ENCODE peak calls at places on chromosomes 7 and 10, in nine cellular contexts. H is skeletal muscle cell, B is gastrocnemius medialis, P is cardiac muscle cell, N is heart left ventricle, U is PC-3, L is H7, O is cardiac fibroblast, Q is H1. I is an unnamed sample.

GRCh38 chr7:1709900-1710299 is 39.8 kb downstream of the ELFN1 start:
- DNase-seq in N (peak), B (no peak), Q (no peak), U (peak), O (no peak), P (no peak), H (no peak), L (peak), I (no peak)

GRCh38 chr7:22990588-22990949 is 23.4 kb downstream of the HYCC1 start:
- DNase-seq in O (no peak), P (peak), U (peak), Q (no peak), L (no peak), N (no peak), B (no peak), H (peak), I (peak)

GRCh38 chr10:79898597-79899325 is 50.1 kb downstream of the SFTPD start:
- DNase-seq in L (no peak), Q (no peak), N (no peak), H (no peak), B (no peak), O (no peak), P (no peak), U (no peak), I (no peak)

GRCh38 chr7:149690688-149691446 is 82.5 kb downstream of the ZNF467 start:
- DNase-seq in N (peak), Q (peak), L (peak), B (peak), U (peak), P (peak), H (peak), O (peak), I (peak)

GRCh38 chr10:96292971-96293909 is 11.0 kb upstream of the DNTT start:
- DNase-seq in L (peak), O (peak), U (peak), N (no peak), B (no peak), H (peak), Q (no peak), P (peak), I (peak)

GRCh38 chr10:7857259-7857658 is 39.0 kb downstream of the TAF3 start:
- DNase-seq in B (no peak), O (peak), P (peak), Q (no peak), H (no peak), N (no peak), U (no peak), L (no peak), I (no peak)

GRCh38 chr7:19377611-19378339 is 232.6 kb upstream of the FERD3L start:
- DNase-seq in B (no peak), P (peak), Q (no peak), N (no peak), U (peak), H (no peak), O (peak), L (no peak), I (peak)

GRCh38 chr10:91088300-91089140 is 131.9 kb upstream of the PCGF5 start:
- DNase-seq in B (no peak), L (peak), O (peak), P (peak), H (no peak), Q (no peak), N (no peak), U (peak), I (peak)

GRCh38 chr7:142438235-142438922 is 180.5 kb upstream of the PRSS58 start:
- DNase-seq in L (peak), N (no peak), B (peak), O (peak), Q (no peak), P (peak), H (no peak), U (peak), I (peak)

GRCh38 chr7:4998830-4999768 is 40.1 kb upstream of the MMD2 start:
- DNase-seq in N (no peak), O (no peak), Q (no peak), U (no peak), B (no peak), H (no peak), L (no peak), P (no peak), I (no peak)

GRCh38 chr7:71221549-71221948 is 89.6 kb downstream of the GALNT17 start:
- DNase-seq in O (no peak), U (no peak), N (no peak), L (no peak), Q (no peak), P (no peak), H (no peak), B (no peak), I (no peak)

GRCh38 chr7:85038466-85038865 is 148.4 kb downstream of the SEMA3D start:
- DNase-seq in H (no peak), P (no peak), Q (no peak), L (no peak), N (no peak), B (no peak), U (no peak), O (no peak), I (no peak)

GRCh38 chr10:13376771-13377170 is 28.7 kb upstream of the SEPHS1 start:
- DNase-seq in Q (no peak), H (no peak), N (no peak), O (no peak), L (no peak), B (no peak), P (no peak), U (no peak), I (no peak)

GRCh38 chr7:91941450-91941849 is 788 bp downstream of the AKAP9 start:
- DNase-seq in P (peak), H (no peak), N (peak), Q (no peak), U (peak), B (peak), L (peak), O (peak), I (peak)

GRCh38 chr10:75211007-75211735 is 575 bp downstream of the VDAC2 start:
- DNase-seq in Q (no peak), H (no peak), U (peak), L (no peak), B (peak), P (peak), N (peak), O (peak), I (peak)

GRCh38 chr10:86103391-86104101 is 263.0 kb downstream of the GRID1 start:
- DNase-seq in L (peak), N (no peak), Q (no peak), U (no peak), O (no peak), B (no peak), H (no peak), P (no peak), I (no peak)

GRCh38 chr10:43170491-43170890 is 32.2 kb downstream of the CSGALNACT2 start:
- DNase-seq in P (peak), Q (no peak), H (no peak), L (peak), O (peak), U (peak), N (no peak), B (no peak), I (no peak)

GRCh38 chr7:154928136-154929005 is 74.6 kb downstream of the PAXIP1 start:
- DNase-seq in P (peak), U (peak), Q (no peak), N (no peak), L (no peak), H (peak), B (peak), O (peak), I (peak)

GRCh38 chr7:63925262-63925625 is 73.4 kb upstream of the ZNF722 start:
- DNase-seq in L (no peak), N (peak), P (no peak), U (no peak), Q (no peak), H (no peak), O (no peak), B (no peak), I (no peak)

GRCh38 chr7:152336754-152337368 is 98.9 kb downstream of the KMT2C start:
- DNase-seq in L (peak), O (peak), U (peak), Q (no peak), P (peak), N (no peak), H (peak), B (peak), I (peak)

GRCh38 chr7:66837007-66837406 is 84.0 kb upstream of the TMEM248 start:
- DNase-seq in L (peak), Q (peak), H (no peak), U (peak), P (peak), O (peak), N (no peak), B (peak), I (peak)

GRCh38 chr10:46992794-46993552 is 81.7 kb downstream of the PTPN20 start:
- DNase-seq in U (peak), L (peak), N (no peak), H (no peak), O (peak), Q (no peak), P (peak), B (peak), I (peak)

GRCh38 chr10:97003151-97003803 is 171.2 kb downstream of the LCOR start:
- DNase-seq in Q (no peak), H (no peak), O (no peak), P (no peak), B (no peak), L (peak), N (no peak), U (no peak), I (no peak)

GRCh38 chr7:134174797-134175261 is 47.7 kb downstream of the LRGUK start:
- DNase-seq in O (peak), L (no peak), P (peak), B (no peak), H (peak), Q (no peak), U (peak), N (no peak), I (peak)

GRCh38 chr10:21807162-21807561 is 196.4 kb downstream of the DNAJC1 start:
- DNase-seq in H (no peak), O (no peak), B (no peak), P (no peak), U (no peak), N (no peak), L (peak), Q (peak), I (no peak)

GRCh38 chr10:80032503-80032902 is 46.0 kb upstream of the TMEM254 start:
- DNase-seq in L (no peak), H (no peak), P (no peak), U (no peak), B (no peak), N (no peak), O (no peak), Q (no peak), I (no peak)

GRCh38 chr7:2721842-2722241 is 33.8 kb downstream of the AMZ1 start:
- DNase-seq in O (no peak), U (no peak), P (no peak), N (no peak), B (no peak), Q (no peak), H (no peak), L (peak), I (no peak)

GRCh38 chr10:130974171-130974570 is 337.4 kb downstream of the TCERG1L start:
- DNase-seq in P (no peak), U (no peak), B (no peak), L (no peak), Q (no peak), O (no peak), H (no peak), N (no peak), I (no peak)

GRCh38 chr10:69327463-69328345 is 49.4 kb downstream of the HK1 start:
- DNase-seq in B (peak), Q (no peak), U (peak), O (peak), H (no peak), L (peak), P (peak), N (peak), I (peak)

GRCh38 chr10:122703483-122704448 is 4.1 kb upstream of the C10orf120 start:
- DNase-seq in B (peak), Q (peak), O (peak), H (peak), N (peak), P (peak), L (peak), U (peak), I (peak)

GRCh38 chr10:123943307-123943706 is 51.7 kb upstream of the CPXM2 start:
- DNase-seq in U (no peak), P (no peak), N (no peak), O (no peak), L (no peak), Q (no peak), B (no peak), H (no peak), I (no peak)

GRCh38 chr7:87878208-87878735 is 2.0 kb downstream of the DBF4 start:
- DNase-seq in P (peak), Q (no peak), B (no peak), N (no peak), O (peak), U (peak), L (no peak), H (no peak), I (no peak)

GRCh38 chr10:63866075-63866746 is 345.0 kb downstream of the REEP3 start:
- DNase-seq in L (peak), N (peak), H (peak), O (peak), P (peak), U (peak), Q (peak), B (no peak), I (peak)

GRCh38 chr7:132713893-132714292 is 137.6 kb upstream of the PLXNA4 start:
- DNase-seq in U (no peak), B (no peak), L (no peak), H (no peak), N (no peak), O (no peak), P (no peak), Q (no peak), I (no peak)

GRCh38 chr7:115297651-115298050 is 375.8 kb downstream of the MDFIC start:
- DNase-seq in N (peak), U (peak), B (no peak), O (peak), L (no peak), H (peak), Q (no peak), P (peak), I (peak)

GRCh38 chr10:98555011-98555619 is 108.4 kb upstream of the HPS1 start:
- DNase-seq in N (no peak), P (no peak), U (no peak), B (no peak), H (no peak), Q (no peak), L (no peak), O (no peak), I (no peak)

GRCh38 chr7:2114052-2114451 is 118.7 kb downstream of the MAD1L1 start:
- DNase-seq in Q (no peak), H (peak), U (peak), B (peak), L (no peak), P (peak), N (no peak), O (peak), I (peak)

GRCh38 chr7:378551-379455 is 88.8 kb downstream of the FOXL3 start:
- DNase-seq in U (no peak), N (peak), Q (no peak), L (peak), H (no peak), B (no peak), O (no peak), P (no peak), I (no peak)

GRCh38 chr7:105489409-105489808 is 32.7 kb downstream of the PUS7 start:
- DNase-seq in B (no peak), P (no peak), L (no peak), Q (no peak), U (no peak), H (no peak), N (no peak), O (no peak), I (no peak)

GRCh38 chr7:17495655-17496396 is 197.4 kb downstream of the AHR start:
- DNase-seq in P (no peak), N (no peak), L (no peak), Q (no peak), H (no peak), U (peak), B (no peak), O (no peak), I (no peak)

DNA sequence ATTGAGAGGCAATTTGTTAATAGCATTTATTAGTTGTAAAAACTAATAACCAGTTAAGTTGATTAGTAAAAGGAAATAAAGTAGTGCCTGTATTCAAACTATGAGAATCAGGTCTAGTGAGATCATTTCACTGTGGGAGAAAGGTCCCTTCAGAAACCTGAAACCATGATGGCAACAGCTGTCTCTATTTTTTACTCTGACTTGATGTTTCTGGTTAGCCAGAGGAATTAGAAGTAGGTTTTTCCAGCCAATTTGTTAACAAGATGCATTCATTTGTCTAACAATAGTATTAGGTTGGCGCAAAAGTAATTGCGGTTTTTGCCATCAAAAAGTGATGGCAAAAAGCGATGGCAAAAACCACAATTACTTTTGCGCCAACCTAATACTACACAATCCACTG is 272.2 kb upstream of the YAE1 start:
- DNase-seq in Q (no peak), P (no peak), U (no peak), O (no peak), H (no peak), N (no peak), B (no peak), L (no peak), I (no peak)
- H3K4me3 ChIP-seq in Q (no peak), P (no peak), U (no peak), O (no peak), H (no peak), N (no peak), B (no peak), L (no peak), I (no peak)

GRCh38 chr10:34369120-34369519 is 446.0 kb downstream of the PARD3 start:
- DNase-seq in N (no peak), U (no peak), O (no peak), B (no peak), P (no peak), H (no peak), L (no peak), Q (no peak), I (no peak)

GRCh38 chr10:34360984-34361383 is 454.1 kb downstream of the PARD3 start:
- DNase-seq in U (no peak), Q (no peak), P (no peak), B (no peak), H (no peak), N (no peak), L (no peak), O (no peak), I (no peak)

GRCh38 chr10:34370121-34370520 is 445.0 kb downstream of the PARD3 start:
- DNase-seq in N (no peak), Q (no peak), P (no peak), H (no peak), O (no peak), B (no peak), U (no peak), L (no peak), I (no peak)

GRCh38 chr10:34358729-34359128 is 456.4 kb downstream of the PARD3 start:
- DNase-seq in B (no peak), Q (no peak), U (no peak), H (no peak), P (no peak), L (no peak), O (no peak), N (no peak), I (no peak)

GRCh38 chr10:34364253-34365037 is 450.7 kb downstream of the PARD3 start:
- DNase-seq in N (no peak), H (no peak), O (peak), B (no peak), P (peak), U (peak), Q (no peak), L (no peak), I (peak)
- H3K4me3 ChIP-seq in N (no peak), H (no peak), O (no peak), B (no peak), P (no peak), U (no peak), Q (no peak), L (no peak), I (no peak)

GRCh38 chr7:6246257-6246917 is 26.0 kb downstream of the CYTH3 start:
- DNase-seq in U (no peak), N (no peak), L (no peak), O (peak), B (no peak), Q (no peak), H (no peak), P (peak), I (no peak)
- H3K4me3 ChIP-seq in U (no peak), N (no peak), L (no peak), O (no peak), B (no peak), Q (no peak), H (no peak), P (no peak), I (no peak)

DNA sequence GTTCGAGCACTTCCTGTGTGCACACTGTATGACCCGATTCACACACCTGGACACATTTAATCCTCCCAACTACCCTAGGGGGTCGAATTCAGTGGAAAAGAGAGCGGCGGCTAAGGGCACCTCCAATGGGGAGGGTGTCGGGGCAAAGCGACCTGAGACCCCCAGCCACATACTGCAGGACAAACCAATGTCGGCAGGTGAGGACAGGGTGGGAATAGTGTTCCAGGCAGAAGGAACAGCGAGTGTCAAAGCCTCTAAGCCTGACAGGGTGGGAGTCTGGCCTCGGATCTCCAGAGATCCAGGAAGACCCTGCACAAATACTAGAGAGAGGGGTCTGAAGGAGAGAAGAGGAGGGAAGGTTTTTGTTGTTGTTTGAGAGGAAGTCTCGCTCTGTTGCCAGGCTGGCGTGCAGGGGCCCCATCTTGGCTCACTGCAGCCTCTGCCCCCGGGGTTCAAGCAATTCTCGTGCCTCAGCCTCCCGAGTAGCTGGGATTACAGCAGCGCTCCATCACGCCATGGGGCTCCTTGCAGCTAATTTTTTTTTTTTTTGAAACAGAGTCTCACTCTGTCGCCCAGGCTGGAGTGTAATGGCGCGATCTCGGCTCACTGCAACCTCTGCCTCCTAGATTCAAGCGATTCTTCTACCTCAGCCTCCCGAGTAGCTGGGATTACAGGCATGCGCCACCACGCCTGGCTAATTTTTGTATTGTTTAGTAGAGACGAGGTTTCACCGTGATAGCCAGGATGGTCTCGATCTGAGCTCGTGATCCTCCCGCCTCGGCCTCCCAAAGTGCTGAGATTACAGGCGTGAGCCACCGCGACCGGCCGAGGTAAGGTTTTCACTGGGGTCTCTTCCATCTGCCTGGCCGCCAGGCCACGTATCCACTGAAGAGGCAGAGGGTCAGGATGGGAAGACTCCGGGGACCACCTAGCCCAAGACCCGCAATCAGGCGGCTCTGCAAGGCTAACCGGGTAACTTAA is 1.2 kb upstream of the ARPC1B start:
- DNase-seq in N (no peak), O (no peak), Q (no peak), B (no peak), H (no peak), L (peak), P (no peak), U (no peak), I (no peak)
- H3K4me3 ChIP-seq in N (peak), O (peak), Q (peak), B (peak), H (peak), L (peak), P (peak), U (peak), I (peak)

DNA sequence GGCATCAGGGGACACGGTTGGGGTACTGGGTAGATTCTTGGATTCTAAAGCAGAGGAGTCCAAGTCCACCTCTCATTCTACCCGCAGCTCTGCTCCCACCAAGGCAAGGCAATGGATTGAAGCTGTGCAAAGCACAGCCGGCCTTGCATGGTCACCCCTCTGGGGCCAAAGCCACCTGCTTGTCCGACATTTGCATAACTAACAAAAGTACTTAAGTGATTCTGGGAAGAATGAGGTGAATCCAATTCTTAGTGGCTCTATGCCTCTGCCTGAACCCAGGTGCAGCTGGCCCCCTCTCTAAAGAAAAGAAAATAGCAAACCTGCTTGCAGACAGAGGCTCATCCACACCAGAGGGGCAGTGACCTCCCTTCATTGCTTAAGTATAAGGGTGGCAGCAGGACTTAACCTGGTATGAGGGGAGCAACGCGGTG is 10.7 kb upstream of the COBL start:
- DNase-seq in U (no peak), B (no peak), H (no peak), O (no peak), Q (peak), N (no peak), L (peak), P (no peak), I (no peak)
- H3K4me3 ChIP-seq in U (no peak), B (no peak), H (no peak), O (no peak), Q (peak), N (no peak), L (peak), P (no peak), I (no peak)

GRCh38 chr10:77879710-77880109 is 46.8 kb downstream of the DLG5 start:
- DNase-seq in O (no peak), L (no peak), N (no peak), B (no peak), P (no peak), U (no peak), Q (no peak), H (no peak), I (no peak)
- H3K4me3 ChIP-seq in O (no peak), L (no peak), N (no peak), B (no peak), P (no peak), U (no peak), Q (no peak), H (no peak), I (no peak)

GRCh38 chr7:27123021-27123476 is 7.5 kb downstream of the HOXA4 start:
- DNase-seq in N (no peak), L (peak), U (no peak), O (no peak), Q (no peak), P (no peak), B (no peak), H (no peak), I (no peak)
- H3K4me3 ChIP-seq in N (no peak), L (no peak), U (no peak), O (no peak), Q (no peak), P (no peak), B (no peak), H (no peak), I (no peak)